ENCODE peak calls at places on chromosome 6, in seven cellular contexts. One of them, this sample, is unnamed.

GRCh38 chr6:106729848-106730247 is 100.5 kb downstream of the QRSL1 start:
- DNase-seq in trophoblast cell: no peak
- DNase-seq in mesenchymal stem cell: no peak
- DNase-seq in H9: no peak
- DNase-seq in H1: no peak
- DNase-seq in IMR-90: no peak
- DNase-seq in neuronal stem cell: no peak
- DNase-seq in this sample: no peak

GRCh38 chr6:87393026-87393622 is 14.6 kb upstream of the CFAP206 start:
- DNase-seq in neuronal stem cell: peak
- DNase-seq in H1: no peak
- DNase-seq in H9: no peak
- DNase-seq in IMR-90: peak
- DNase-seq in trophoblast cell: peak
- DNase-seq in mesenchymal stem cell: peak
- DNase-seq in this sample: peak

GRCh38 chr6:89840538-89840937 is 10.9 kb downstream of the CASP8AP2 start:
- DNase-seq in neuronal stem cell: no peak
- DNase-seq in IMR-90: peak
- DNase-seq in trophoblast cell: no peak
- DNase-seq in mesenchymal stem cell: no peak
- DNase-seq in H9: no peak
- DNase-seq in H1: no peak
- DNase-seq in this sample: no peak

GRCh38 chr6:39451831-39452230 is 129.3 kb upstream of the KCNK16 start:
- DNase-seq in H1: peak
- DNase-seq in trophoblast cell: peak
- DNase-seq in IMR-90: no peak
- DNase-seq in mesenchymal stem cell: no peak
- DNase-seq in neuronal stem cell: no peak
- DNase-seq in H9: peak
- DNase-seq in this sample: peak

GRCh38 chr6:142749556-142749955 is 195.4 kb downstream of the HIVEP2 start:
- DNase-seq in neuronal stem cell: no peak
- DNase-seq in IMR-90: no peak
- DNase-seq in H1: no peak
- DNase-seq in H9: no peak
- DNase-seq in trophoblast cell: no peak
- DNase-seq in mesenchymal stem cell: no peak
- DNase-seq in this sample: no peak

GRCh38 chr6:89069536-89070163 is 10.9 kb upstream of the PNRC1 start:
- DNase-seq in H1: no peak
- DNase-seq in neuronal stem cell: no peak
- DNase-seq in mesenchymal stem cell: no peak
- DNase-seq in IMR-90: no peak
- DNase-seq in H9: no peak
- DNase-seq in trophoblast cell: no peak
- DNase-seq in this sample: no peak

GRCh38 chr6:42263165-42263852 is 45.6 kb upstream of the MRPS10 start:
- DNase-seq in IMR-90: no peak
- DNase-seq in trophoblast cell: no peak
- DNase-seq in neuronal stem cell: no peak
- DNase-seq in mesenchymal stem cell: no peak
- DNase-seq in H9: peak
- DNase-seq in H1: no peak
- DNase-seq in this sample: peak

GRCh38 chr6:138833819-138834539 is 38.1 kb downstream of the ECT2L start:
- DNase-seq in H9: no peak
- DNase-seq in H1: no peak
- DNase-seq in neuronal stem cell: no peak
- DNase-seq in trophoblast cell: no peak
- DNase-seq in mesenchymal stem cell: no peak
- DNase-seq in IMR-90: no peak
- DNase-seq in this sample: no peak

GRCh38 chr6:128337619-128338018 is 182.8 kb downstream of the PTPRK start:
- DNase-seq in IMR-90: peak
- DNase-seq in trophoblast cell: no peak
- DNase-seq in H1: no peak
- DNase-seq in H9: no peak
- DNase-seq in neuronal stem cell: no peak
- DNase-seq in mesenchymal stem cell: no peak
- DNase-seq in this sample: no peak

GRCh38 chr6:158231551-158232444 is 63.6 kb downstream of the GTF2H5 start:
- DNase-seq in IMR-90: peak
- DNase-seq in H9: peak
- DNase-seq in mesenchymal stem cell: peak
- DNase-seq in H1: no peak
- DNase-seq in neuronal stem cell: peak
- DNase-seq in trophoblast cell: peak
- DNase-seq in this sample: peak

GRCh38 chr6:3247255-3248146 is 11.2 kb upstream of the PSMG4 start:
- DNase-seq in trophoblast cell: peak
- DNase-seq in neuronal stem cell: no peak
- DNase-seq in H9: peak
- DNase-seq in H1: no peak
- DNase-seq in IMR-90: peak
- DNase-seq in mesenchymal stem cell: peak
- DNase-seq in this sample: peak

GRCh38 chr6:90103056-90103793 is 193.4 kb downstream of the BACH2 start:
- DNase-seq in H9: no peak
- DNase-seq in neuronal stem cell: no peak
- DNase-seq in H1: no peak
- DNase-seq in IMR-90: no peak
- DNase-seq in trophoblast cell: peak
- DNase-seq in mesenchymal stem cell: peak
- DNase-seq in this sample: no peak

GRCh38 chr6:5333653-5334052 is 72.3 kb downstream of the FARS2 start:
- DNase-seq in H1: no peak
- DNase-seq in IMR-90: peak
- DNase-seq in mesenchymal stem cell: no peak
- DNase-seq in H9: no peak
- DNase-seq in trophoblast cell: no peak
- DNase-seq in neuronal stem cell: no peak
- DNase-seq in this sample: no peak

GRCh38 chr6:158039571-158040050 is 57.9 kb downstream of the SYNJ2 start:
- DNase-seq in H1: no peak
- DNase-seq in neuronal stem cell: no peak
- DNase-seq in trophoblast cell: peak
- DNase-seq in IMR-90: peak
- DNase-seq in mesenchymal stem cell: peak
- DNase-seq in H9: peak
- DNase-seq in this sample: no peak

GRCh38 chr6:85679445-85680123 is 36.9 kb upstream of the SYNCRIP start:
- DNase-seq in IMR-90: no peak
- DNase-seq in neuronal stem cell: no peak
- DNase-seq in H1: no peak
- DNase-seq in H9: no peak
- DNase-seq in mesenchymal stem cell: peak
- DNase-seq in trophoblast cell: no peak
- DNase-seq in this sample: no peak

GRCh38 chr6:163536770-163537169 is 122.3 kb downstream of the QKI start:
- DNase-seq in H1: no peak
- DNase-seq in trophoblast cell: no peak
- DNase-seq in IMR-90: peak
- DNase-seq in mesenchymal stem cell: peak
- DNase-seq in neuronal stem cell: no peak
- DNase-seq in H9: no peak
- DNase-seq in this sample: no peak

GRCh38 chr6:36949636-36950035 is 4.9 kb upstream of the PI16 start:
- DNase-seq in H1: no peak
- DNase-seq in mesenchymal stem cell: peak
- DNase-seq in trophoblast cell: no peak
- DNase-seq in IMR-90: peak
- DNase-seq in neuronal stem cell: no peak
- DNase-seq in H9: no peak
- DNase-seq in this sample: no peak

GRCh38 chr6:148347076-148348054 is 4.7 kb downstream of the SASH1 start:
- DNase-seq in H1: no peak
- DNase-seq in mesenchymal stem cell: no peak
- DNase-seq in H9: no peak
- DNase-seq in IMR-90: no peak
- DNase-seq in trophoblast cell: no peak
- DNase-seq in neuronal stem cell: no peak
- DNase-seq in this sample: peak

GRCh38 chr6:119037264-119037663 is 41.2 kb downstream of the FAM184A start:
- DNase-seq in H9: no peak
- DNase-seq in trophoblast cell: no peak
- DNase-seq in mesenchymal stem cell: no peak
- DNase-seq in neuronal stem cell: no peak
- DNase-seq in IMR-90: no peak
- DNase-seq in H1: no peak
- DNase-seq in this sample: no peak

GRCh38 chr6:136471922-136472321 is 78.3 kb downstream of the MAP7 start:
- DNase-seq in mesenchymal stem cell: no peak
- DNase-seq in IMR-90: no peak
- DNase-seq in trophoblast cell: no peak
- DNase-seq in H1: no peak
- DNase-seq in neuronal stem cell: no peak
- DNase-seq in H9: no peak
- DNase-seq in this sample: no peak

GRCh38 chr6:136609878-136610706 is 59.9 kb upstream of the MAP7 start:
- DNase-seq in IMR-90: peak
- DNase-seq in mesenchymal stem cell: peak
- DNase-seq in neuronal stem cell: no peak
- DNase-seq in H9: peak
- DNase-seq in trophoblast cell: peak
- DNase-seq in H1: no peak
- DNase-seq in this sample: peak

GRCh38 chr6:127554435-127555006 is 22.5 kb upstream of the C6orf58 start:
- DNase-seq in neuronal stem cell: peak
- DNase-seq in H1: no peak
- DNase-seq in mesenchymal stem cell: peak
- DNase-seq in H9: peak
- DNase-seq in trophoblast cell: peak
- DNase-seq in IMR-90: peak
- DNase-seq in this sample: peak

GRCh38 chr6:92538296-92538695 is 881.1 kb downstream of the EPHA7 start:
- DNase-seq in IMR-90: no peak
- DNase-seq in neuronal stem cell: peak
- DNase-seq in trophoblast cell: peak
- DNase-seq in H1: no peak
- DNase-seq in H9: no peak
- DNase-seq in mesenchymal stem cell: peak
- DNase-seq in this sample: no peak

GRCh38 chr6:31532644-31533454 is 4.1 kb downstream of the MCCD1 start:
- DNase-seq in H9: no peak
- DNase-seq in neuronal stem cell: no peak
- DNase-seq in H1: no peak
- DNase-seq in trophoblast cell: no peak
- DNase-seq in IMR-90: no peak
- DNase-seq in mesenchymal stem cell: no peak
- DNase-seq in this sample: no peak

GRCh38 chr6:13272131-13273046 is 55.9 kb downstream of the TBC1D7 start:
- DNase-seq in trophoblast cell: peak
- DNase-seq in neuronal stem cell: no peak
- DNase-seq in H9: no peak
- DNase-seq in mesenchymal stem cell: no peak
- DNase-seq in H1: no peak
- DNase-seq in IMR-90: no peak
- DNase-seq in this sample: no peak

GRCh38 chr6:16419636-16420331 is 181.4 kb downstream of the GMPR start:
- DNase-seq in H1: no peak
- DNase-seq in trophoblast cell: no peak
- DNase-seq in IMR-90: no peak
- DNase-seq in H9: no peak
- DNase-seq in mesenchymal stem cell: no peak
- DNase-seq in neuronal stem cell: no peak
- DNase-seq in this sample: no peak
- H2BK120ac ChIP-seq in H1: no peak
- H2BK120ac ChIP-seq in trophoblast cell: no peak
- H2BK120ac ChIP-seq in IMR-90: no peak
- H2BK120ac ChIP-seq in H9: no peak
- H2BK120ac ChIP-seq in mesenchymal stem cell: no peak
- H2BK120ac ChIP-seq in neuronal stem cell: no peak
- H2BK120ac ChIP-seq in this sample: no peak

GRCh38 chr6:150670311-150670710 is 70.6 kb downstream of the PLEKHG1 start:
- DNase-seq in trophoblast cell: no peak
- DNase-seq in H9: no peak
- DNase-seq in IMR-90: no peak
- DNase-seq in neuronal stem cell: no peak
- DNase-seq in H1: no peak
- DNase-seq in mesenchymal stem cell: no peak
- DNase-seq in this sample: no peak

GRCh38 chr6:150672792-150673191 is 73.1 kb downstream of the PLEKHG1 start:
- DNase-seq in mesenchymal stem cell: no peak
- DNase-seq in trophoblast cell: no peak
- DNase-seq in neuronal stem cell: no peak
- DNase-seq in IMR-90: no peak
- DNase-seq in H9: no peak
- DNase-seq in H1: no peak
- DNase-seq in this sample: no peak

GRCh38 chr6:150667977-150668716 is 68.5 kb downstream of the PLEKHG1 start:
- DNase-seq in H1: no peak
- DNase-seq in neuronal stem cell: peak
- DNase-seq in trophoblast cell: peak
- DNase-seq in H9: no peak
- DNase-seq in IMR-90: peak
- DNase-seq in mesenchymal stem cell: peak
- DNase-seq in this sample: peak

GRCh38 chr6:150666071-150666470 is 66.4 kb downstream of the PLEKHG1 start:
- DNase-seq in neuronal stem cell: no peak
- DNase-seq in trophoblast cell: no peak
- DNase-seq in mesenchymal stem cell: peak
- DNase-seq in IMR-90: no peak
- DNase-seq in H9: no peak
- DNase-seq in H1: no peak
- DNase-seq in this sample: no peak

GRCh38 chr6:150668882-150669476 is 69.3 kb downstream of the PLEKHG1 start:
- DNase-seq in IMR-90: no peak
- DNase-seq in H9: no peak
- DNase-seq in trophoblast cell: no peak
- DNase-seq in neuronal stem cell: no peak
- DNase-seq in H1: no peak
- DNase-seq in mesenchymal stem cell: no peak
- DNase-seq in this sample: no peak
- H3K23ac ChIP-seq in IMR-90: no peak
- H3K23ac ChIP-seq in H9: no peak
- H3K23ac ChIP-seq in trophoblast cell: no peak
- H3K23ac ChIP-seq in neuronal stem cell: no peak
- H3K23ac ChIP-seq in H1: no peak
- H3K23ac ChIP-seq in mesenchymal stem cell: no peak
- H3K23ac ChIP-seq in this sample: no peak

GRCh38 chr6:151524059-151524458 is 30.2 kb downstream of the CCDC170 start:
- DNase-seq in trophoblast cell: no peak
- DNase-seq in neuronal stem cell: no peak
- DNase-seq in H1: no peak
- DNase-seq in H9: peak
- DNase-seq in IMR-90: no peak
- DNase-seq in mesenchymal stem cell: no peak
- DNase-seq in this sample: peak

GRCh38 chr6:151523034-151523433 is 29.2 kb downstream of the CCDC170 start:
- DNase-seq in mesenchymal stem cell: no peak
- DNase-seq in neuronal stem cell: no peak
- DNase-seq in H1: no peak
- DNase-seq in H9: no peak
- DNase-seq in IMR-90: no peak
- DNase-seq in trophoblast cell: no peak
- DNase-seq in this sample: no peak
- H3K18ac ChIP-seq in mesenchymal stem cell: no peak
- H3K18ac ChIP-seq in neuronal stem cell: no peak
- H3K18ac ChIP-seq in H1: no peak
- H3K18ac ChIP-seq in H9: no peak
- H3K18ac ChIP-seq in IMR-90: no peak
- H3K18ac ChIP-seq in trophoblast cell: no peak
- H3K18ac ChIP-seq in this sample: no peak

GRCh38 chr6:68533339-68533795 is 101.7 kb upstream of the ADGRB3 start:
- DNase-seq in mesenchymal stem cell: no peak
- DNase-seq in trophoblast cell: no peak
- DNase-seq in H1: no peak
- DNase-seq in H9: no peak
- DNase-seq in neuronal stem cell: no peak
- DNase-seq in IMR-90: no peak
- DNase-seq in this sample: no peak
- H2BK120ac ChIP-seq in mesenchymal stem cell: no peak
- H2BK120ac ChIP-seq in trophoblast cell: no peak
- H2BK120ac ChIP-seq in H1: no peak
- H2BK120ac ChIP-seq in H9: no peak
- H2BK120ac ChIP-seq in neuronal stem cell: no peak
- H2BK120ac ChIP-seq in IMR-90: no peak
- H2BK120ac ChIP-seq in this sample: no peak

This sample was measured in mesendoderm.